ENCODE peak calls at places on chromosomes 3 and 15, in nine cellular contexts. T, W, K, L, E, V, F, H and S are unnamed samples.

GRCh38 chr3:22734207-22734606 is 468.9 kb upstream of the UBE2E2 start:
- DNase-seq in V (no peak), W (no peak), T (no peak), F (no peak), L (no peak), E (no peak), K (no peak), H (no peak), S (no peak)

GRCh38 chr3:69869643-69870042 is 129.9 kb upstream of the SAMMSON start:
- DNase-seq in W (no peak), E (peak; percentile 50), F (no peak), H (no peak), V (no peak), L (no peak), K (no peak), T (no peak), S (no peak)

GRCh38 chr3:16897254-16897926 is 12.6 kb downstream of the PLCL2 start:
- DNase-seq in W (no peak), F (peak; percentile 82), L (no peak), V (no peak), K (no peak), H (no peak), E (no peak), T (no peak), S (no peak)

GRCh38 chr15:69561071-69561784 is 108.6 kb downstream of the RPLP1 start:
- DNase-seq in H (no peak), E (no peak), T (no peak), K (no peak), L (no peak), F (no peak), W (no peak), V (no peak), S (peak; percentile 64)

GRCh38 chr3:106731230-106731629 is 646.0 kb upstream of the CCDC54 start:
- DNase-seq in T (no peak), H (no peak), K (no peak), L (no peak), F (no peak), V (no peak), E (no peak), W (no peak), S (no peak)

GRCh38 chr3:170740726-170741591 is 129.0 kb downstream of the RPL22L1 start:
- DNase-seq in W (no peak), E (peak; percentile 78), H (peak; percentile 9), V (no peak), L (no peak), K (no peak), T (no peak), F (no peak), S (no peak)

GRCh38 chr15:59299919-59300617 is 72.6 kb downstream of the MYO1E start:
- DNase-seq in V (no peak), L (peak; percentile 86), W (peak; percentile 81), F (peak; percentile 93), H (peak; percentile 70), E (peak; percentile 97), T (peak; percentile 88), K (no peak), S (no peak)

GRCh38 chr15:98174286-98174685 is 213.8 kb downstream of the ARRDC4 start:
- DNase-seq in E (no peak), W (no peak), V (no peak), H (no peak), T (no peak), F (no peak), K (no peak), L (no peak), S (no peak)

GRCh38 chr3:98750520-98750919 is 12.6 kb upstream of the ST3GAL6 start:
- DNase-seq in W (no peak), V (no peak), T (no peak), L (no peak), K (no peak), F (no peak), E (no peak), H (no peak), S (no peak)

GRCh38 chr15:70102827-70103226 is 5.1 kb upstream of the TLE3 start:
- DNase-seq in L (no peak), T (no peak), K (no peak), E (no peak), W (no peak), F (no peak), V (no peak), H (no peak), S (no peak)

GRCh38 chr15:51144021-51144532 is 49.4 kb upstream of the TNFAIP8L3 start:
- DNase-seq in W (no peak), T (no peak), V (no peak), E (peak; percentile 92), K (no peak), H (no peak), F (no peak), L (peak; percentile 34), S (no peak)

GRCh38 chr15:84023636-84024035 is 211.9 kb upstream of the GOLGA6L4 start:
- DNase-seq in L (peak; percentile 28), F (no peak), W (no peak), E (no peak), K (peak; percentile 61), V (peak; percentile 21), T (no peak), H (peak; percentile 3), S (no peak)
- TF ChIP-seq CTCF in L (peak; percentile 74), F (peak; percentile 46), W (peak; percentile 49), E (peak; percentile 32), K (peak; percentile 68), V (peak; percentile 65), T (no peak), H (no peak), S (peak; percentile 59)

DNA sequence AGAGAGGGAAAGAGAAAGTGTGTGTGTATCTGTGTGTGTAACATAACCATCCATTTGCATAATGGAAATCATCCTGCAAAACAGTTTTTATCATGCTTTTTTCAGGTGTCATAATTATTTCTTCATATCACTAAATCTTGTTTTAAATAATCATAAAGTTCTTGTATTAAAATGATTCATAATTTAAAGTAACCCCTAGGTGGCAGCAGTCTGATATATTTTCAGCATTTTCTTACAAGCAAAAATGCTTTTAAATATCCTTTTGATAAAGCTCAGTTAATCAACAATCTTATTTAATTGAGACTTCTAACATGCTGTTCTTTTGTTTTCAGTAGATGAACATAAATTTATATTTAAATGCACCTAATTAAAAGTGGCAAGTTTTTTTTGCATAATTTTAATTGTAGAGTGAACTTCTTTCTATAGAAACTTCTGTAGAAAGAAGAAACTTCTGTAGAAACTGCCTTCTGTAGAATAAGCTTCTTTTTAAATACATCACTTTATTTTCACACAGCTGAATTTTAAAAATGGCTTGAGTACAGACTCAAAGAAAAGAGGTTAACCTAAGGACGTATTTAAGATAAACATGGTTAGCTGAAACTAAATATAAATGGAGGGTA is 72.5 kb downstream of the OPA1 start:
- DNase-seq in H (no peak), F (no peak), K (no peak), V (no peak), E (peak; percentile 19), L (peak; percentile 23), T (no peak), W (no peak), S (no peak)
- TF ChIP-seq CTCF in H (peak; percentile 54), F (peak; percentile 86), K (peak; percentile 55), V (peak; percentile 85), E (peak; percentile 38), L (peak; percentile 59), T (no peak), W (peak; percentile 48), S (peak; percentile 76)

GRCh38 chr3:138919304-138919703 is 27.6 kb downstream of the FOXL2 start:
- DNase-seq in F (no peak), E (no peak), W (no peak), V (no peak), T (no peak), H (no peak), K (no peak), L (no peak), S (no peak)
- TF ChIP-seq CTCF in F (no peak), E (no peak), W (no peak), V (no peak), T (no peak), H (no peak), K (peak; percentile 21), L (no peak), S (no peak)

DNA sequence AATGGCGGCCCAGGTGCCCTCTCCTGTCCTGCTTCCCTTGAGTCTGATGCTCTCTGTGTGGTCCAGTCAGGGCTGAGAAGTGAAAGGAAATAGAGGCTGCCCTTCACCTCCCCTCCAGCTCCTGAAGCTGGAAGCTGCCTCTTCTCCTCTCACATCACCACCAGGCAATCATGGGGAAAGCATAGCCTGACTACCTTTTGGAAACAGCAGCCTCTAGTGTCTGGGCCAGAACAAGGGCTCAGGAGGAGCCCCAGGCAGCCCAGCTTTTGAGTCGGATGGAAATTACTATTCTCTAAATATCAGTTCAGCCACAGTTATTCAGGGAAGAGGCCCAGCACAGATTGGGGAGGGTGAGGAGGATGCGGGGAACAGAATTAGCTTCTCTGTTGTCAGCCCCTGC is 43.3 kb upstream of the CCDC174 start:
- DNase-seq in L (no peak), K (no peak), T (no peak), H (no peak), W (no peak), F (no peak), V (no peak), E (no peak), S (no peak)
- TF ChIP-seq CTCF in L (peak; percentile 15), K (peak; percentile 12), T (no peak), H (no peak), W (no peak), F (no peak), V (no peak), E (no peak), S (no peak)